ENCODE peak calls at places on chromosomes 6 and 20, in seven cellular contexts. S is stimulated activated CD4-positive, alpha-beta T cell treated with anti-CD3 and anti-CD28 coated beads, Interleukin-12 subunit alpha, Interleukin-12 subunit beta, amount 100 ng/mL, for 4 hours; R is CD8-positive, alpha-beta T cell; F is cardiac muscle cell; C is anterior cingulate cortex; W is foreskin fibroblast; X is renal cortical epithelial cell. G is an unnamed sample.
A peak's percentile ranks its signal among the peaks of the same experiment; 100 is the strongest.

GRCh38 chr6:7341989-7342742 is 29.2 kb upstream of the SSR1 start:
- DNase-seq in S (no peak), R (no peak), F (no peak), C (no peak), W (peak; percentile 26), X (peak; percentile 2), G (peak; percentile 69)

GRCh38 chr6:17648745-17649144 is 48.6 kb downstream of the FAM8A1 start:
- DNase-seq in S (no peak), R (no peak), F (no peak), C (no peak), W (no peak), X (no peak), G (no peak)

GRCh38 chr6:30687659-30688431 is 1.4 kb upstream of the PPP1R18 start:
- DNase-seq in S (no peak), R (no peak), F (peak; percentile 49), C (no peak), W (peak; percentile 84), X (no peak), G (peak; percentile 7)

GRCh38 chr20:24118781-24119175 is 130.2 kb upstream of the GGTLC1 start:
- DNase-seq in S (no peak), R (no peak), F (peak; percentile 66), C (no peak), W (peak; percentile 70), X (no peak), G (no peak)

GRCh38 chr6:95780037-95780436 is 202.7 kb downstream of the MANEA start:
- DNase-seq in S (no peak), R (no peak), F (no peak), C (no peak), W (no peak), X (no peak), G (no peak)

GRCh38 chr20:37413023-37413334 is 67.0 kb downstream of the SRC start:
- DNase-seq in S (no peak), R (no peak), F (no peak), C (no peak), W (no peak), X (no peak), G (no peak)

GRCh38 chr6:34556493-34556892 is 364 bp upstream of the SPDEF start:
- DNase-seq in S (no peak), R (no peak), F (no peak), C (no peak), W (no peak), X (no peak), G (no peak)

GRCh38 chr6:47061631-47062300 is 19.6 kb upstream of the ADGRF1 start:
- DNase-seq in S (no peak), R (no peak), F (peak; percentile 61), C (no peak), W (peak; percentile 36), X (no peak), G (no peak)

GRCh38 chr6:31622678-31623077 is 2.2 kb downstream of the PRRC2A start:
- DNase-seq in S (no peak), R (no peak), F (no peak), C (no peak), W (no peak), X (no peak), G (no peak)

GRCh38 chr6:132063738-132064137 is 112.6 kb upstream of the CCN2 start:
- DNase-seq in S (no peak), R (no peak), F (peak; percentile 74), C (no peak), W (peak; percentile 91), X (peak; percentile 91), G (no peak)

GRCh38 chr6:29964904-29965872 is 22.9 kb downstream of the HLA-A start:
- DNase-seq in S (peak; percentile 57), R (peak; percentile 84), F (peak; percentile 86), C (no peak), W (peak; percentile 87), X (peak; percentile 91), G (peak; percentile 89)

GRCh38 chr20:62820208-62820961 is 3.5 kb downstream of the COL9A3 start:
- DNase-seq in S (no peak), R (no peak), F (no peak), C (no peak), W (no peak), X (no peak), G (no peak)

GRCh38 chr6:147135211-147135672 is 69.0 kb upstream of the STXBP5 start:
- DNase-seq in S (no peak), R (no peak), F (peak; percentile 98), C (no peak), W (peak; percentile 94), X (peak; percentile 72), G (no peak)

GRCh38 chr6:127216821-127217789 is 49.6 kb upstream of the RNF146 start:
- DNase-seq in S (no peak), R (no peak), F (no peak), C (no peak), W (peak; percentile 60), X (no peak), G (no peak)

GRCh38 chr6:12114055-12114503 is 102.0 kb downstream of the HIVEP1 start:
- DNase-seq in S (no peak), R (no peak), F (no peak), C (no peak), W (no peak), X (no peak), G (no peak)

GRCh38 chr20:57651977-57652864 is 32.0 kb upstream of the ZBP1 start:
- DNase-seq in S (no peak), R (peak; percentile 42), F (no peak), C (no peak), W (no peak), X (no peak), G (no peak)

GRCh38 chr20:56867128-56867527 is 238.0 kb downstream of the TFAP2C start:
- DNase-seq in S (no peak), R (no peak), F (no peak), C (no peak), W (no peak), X (no peak), G (no peak)

GRCh38 chr6:118968416-118968815 is 33.5 kb upstream of the MCM9 start:
- DNase-seq in S (no peak), R (no peak), F (peak; percentile 60), C (no peak), W (peak; percentile 49), X (peak; percentile 36), G (no peak)

GRCh38 chr20:32976746-32977145 is 27.5 kb downstream of the SUN5 start:
- DNase-seq in S (no peak), R (no peak), F (no peak), C (no peak), W (no peak), X (no peak), G (no peak)

GRCh38 chr6:15132854-15133670 is 112.8 kb upstream of the JARID2 start:
- DNase-seq in S (no peak), R (no peak), F (peak; percentile 36), C (no peak), W (peak; percentile 71), X (peak; percentile 95), G (peak; percentile 53)

GRCh38 chr6:110556317-110557115 is 80.1 kb upstream of the SLC22A16 start:
- DNase-seq in S (no peak), R (no peak), F (no peak), C (no peak), W (no peak), X (no peak), G (no peak)